ENCODE peak calls at places on chromosomes 16 and 17, in ten cellular contexts. One of them, this sample, is unnamed.

GRCh38 chr16:68939921-68940320 is 96.6 kb downstream of the TANGO6 start:
- DNase-seq in stomach: no peak
- DNase-seq in HCT116: no peak
- DNase-seq in GM12892: no peak
- DNase-seq in GM23338: no peak
- DNase-seq in vagina: no peak
- DNase-seq in H1: no peak
- DNase-seq in suprapubic skin: no peak
- DNase-seq in SK-N-SH: no peak
- DNase-seq in prostate gland: no peak
- DNase-seq in this sample: no peak

GRCh38 chr16:28090646-28091377 is 27.3 kb upstream of the GSG1L start:
- DNase-seq in H1: peak
- DNase-seq in suprapubic skin: no peak
- DNase-seq in GM12892: no peak
- DNase-seq in vagina: no peak
- DNase-seq in GM23338: peak
- DNase-seq in stomach: no peak
- DNase-seq in HCT116: no peak
- DNase-seq in SK-N-SH: peak
- DNase-seq in prostate gland: no peak
- DNase-seq in this sample: no peak

GRCh38 chr17:49928826-49929475 is 40.0 kb upstream of the DLX4 start:
- DNase-seq in vagina: no peak
- DNase-seq in stomach: no peak
- DNase-seq in prostate gland: no peak
- DNase-seq in H1: no peak
- DNase-seq in SK-N-SH: no peak
- DNase-seq in suprapubic skin: no peak
- DNase-seq in HCT116: peak
- DNase-seq in GM12892: no peak
- DNase-seq in GM23338: no peak
- DNase-seq in this sample: no peak

GRCh38 chr17:75240394-75241142 is 20.8 kb downstream of the GGA3 start:
- DNase-seq in vagina: no peak
- DNase-seq in stomach: no peak
- DNase-seq in GM12892: no peak
- DNase-seq in prostate gland: no peak
- DNase-seq in GM23338: peak
- DNase-seq in H1: no peak
- DNase-seq in HCT116: peak
- DNase-seq in SK-N-SH: peak
- DNase-seq in suprapubic skin: no peak
- DNase-seq in this sample: no peak

GRCh38 chr16:10641953-10642949 is 52.5 kb downstream of the TEKT5 start:
- DNase-seq in HCT116: no peak
- DNase-seq in vagina: no peak
- DNase-seq in SK-N-SH: no peak
- DNase-seq in GM23338: peak
- DNase-seq in prostate gland: no peak
- DNase-seq in stomach: no peak
- DNase-seq in H1: peak
- DNase-seq in GM12892: no peak
- DNase-seq in suprapubic skin: no peak
- DNase-seq in this sample: no peak

GRCh38 chr17:42153919-42154491 is 784 bp downstream of the RAB5C start:
- DNase-seq in H1: no peak
- DNase-seq in suprapubic skin: no peak
- DNase-seq in GM23338: peak
- DNase-seq in stomach: no peak
- DNase-seq in prostate gland: no peak
- DNase-seq in GM12892: no peak
- DNase-seq in vagina: no peak
- DNase-seq in HCT116: no peak
- DNase-seq in SK-N-SH: no peak
- DNase-seq in this sample: no peak

GRCh38 chr17:78957076-78957475 is 22.6 kb downstream of the LGALS3BP start:
- DNase-seq in GM23338: no peak
- DNase-seq in SK-N-SH: no peak
- DNase-seq in GM12892: no peak
- DNase-seq in stomach: peak
- DNase-seq in suprapubic skin: no peak
- DNase-seq in H1: no peak
- DNase-seq in prostate gland: no peak
- DNase-seq in HCT116: no peak
- DNase-seq in vagina: no peak
- DNase-seq in this sample: no peak

GRCh38 chr17:35900693-35901487 is 20.7 kb upstream of the CCL5 start:
- DNase-seq in GM12892: no peak
- DNase-seq in H1: no peak
- DNase-seq in GM23338: no peak
- DNase-seq in HCT116: no peak
- DNase-seq in prostate gland: no peak
- DNase-seq in suprapubic skin: no peak
- DNase-seq in SK-N-SH: no peak
- DNase-seq in vagina: no peak
- DNase-seq in stomach: no peak
- DNase-seq in this sample: no peak

GRCh38 chr17:66952031-66952524 is 12.4 kb upstream of the CACNG4 start:
- DNase-seq in SK-N-SH: no peak
- DNase-seq in suprapubic skin: no peak
- DNase-seq in HCT116: peak
- DNase-seq in vagina: no peak
- DNase-seq in GM23338: peak
- DNase-seq in prostate gland: peak
- DNase-seq in H1: peak
- DNase-seq in GM12892: no peak
- DNase-seq in stomach: peak
- DNase-seq in this sample: peak

GRCh38 chr16:68022278-68022727 is 729 bp downstream of the DDX28 start:
- DNase-seq in SK-N-SH: no peak
- DNase-seq in vagina: no peak
- DNase-seq in prostate gland: no peak
- DNase-seq in GM23338: no peak
- DNase-seq in suprapubic skin: no peak
- DNase-seq in GM12892: no peak
- DNase-seq in stomach: no peak
- DNase-seq in H1: no peak
- DNase-seq in HCT116: no peak
- DNase-seq in this sample: no peak

GRCh38 chr17:4678448-4679026 is 25.4 kb downstream of the PELP1 start:
- DNase-seq in H1: no peak
- DNase-seq in HCT116: peak
- DNase-seq in stomach: no peak
- DNase-seq in GM23338: no peak
- DNase-seq in prostate gland: no peak
- DNase-seq in GM12892: no peak
- DNase-seq in vagina: no peak
- DNase-seq in SK-N-SH: peak
- DNase-seq in suprapubic skin: peak
- DNase-seq in this sample: no peak

GRCh38 chr16:56277040-56277439 is 85.8 kb downstream of the GNAO1 start:
- DNase-seq in H1: no peak
- DNase-seq in vagina: no peak
- DNase-seq in prostate gland: no peak
- DNase-seq in GM23338: peak
- DNase-seq in GM12892: no peak
- DNase-seq in stomach: no peak
- DNase-seq in SK-N-SH: peak
- DNase-seq in suprapubic skin: no peak
- DNase-seq in HCT116: no peak
- DNase-seq in this sample: no peak

GRCh38 chr17:18038861-18039534 is at the start of the genes ATPAF2 and GID4:
- DNase-seq in GM12892: peak
- DNase-seq in stomach: peak
- DNase-seq in HCT116: peak
- DNase-seq in suprapubic skin: peak
- DNase-seq in SK-N-SH: peak
- DNase-seq in prostate gland: peak
- DNase-seq in H1: peak
- DNase-seq in vagina: peak
- DNase-seq in GM23338: peak
- DNase-seq in this sample: peak

GRCh38 chr17:18037482-18037881 is 1.5 kb downstream of the ATPAF2 start:
- DNase-seq in GM12892: no peak
- DNase-seq in stomach: no peak
- DNase-seq in prostate gland: no peak
- DNase-seq in SK-N-SH: no peak
- DNase-seq in HCT116: no peak
- DNase-seq in GM23338: no peak
- DNase-seq in vagina: no peak
- DNase-seq in suprapubic skin: no peak
- DNase-seq in H1: no peak
- DNase-seq in this sample: no peak

GRCh38 chr17:18033442-18034099 is 5.4 kb downstream of the ATPAF2 start:
- DNase-seq in HCT116: peak
- DNase-seq in SK-N-SH: peak
- DNase-seq in stomach: peak
- DNase-seq in vagina: no peak
- DNase-seq in GM23338: peak
- DNase-seq in suprapubic skin: no peak
- DNase-seq in H1: peak
- DNase-seq in GM12892: peak
- DNase-seq in prostate gland: peak
- DNase-seq in this sample: peak

GRCh38 chr17:18038149-18038850 is 668 bp downstream of the ATPAF2 start:
- DNase-seq in vagina: no peak
- DNase-seq in suprapubic skin: no peak
- DNase-seq in SK-N-SH: no peak
- DNase-seq in H1: no peak
- DNase-seq in HCT116: no peak
- DNase-seq in stomach: no peak
- DNase-seq in GM23338: no peak
- DNase-seq in prostate gland: no peak
- DNase-seq in GM12892: peak
- DNase-seq in this sample: no peak

GRCh38 chr17:18035704-18036103 is 3.3 kb downstream of the ATPAF2 start:
- DNase-seq in SK-N-SH: no peak
- DNase-seq in GM23338: no peak
- DNase-seq in prostate gland: no peak
- DNase-seq in HCT116: no peak
- DNase-seq in H1: no peak
- DNase-seq in GM12892: no peak
- DNase-seq in suprapubic skin: no peak
- DNase-seq in stomach: no peak
- DNase-seq in vagina: no peak
- DNase-seq in this sample: no peak
- TF ChIP-seq POLR2AphosphoS5 in SK-N-SH: no peak
- TF ChIP-seq POLR2AphosphoS5 in GM23338: no peak
- TF ChIP-seq POLR2AphosphoS5 in prostate gland: no peak
- TF ChIP-seq POLR2AphosphoS5 in HCT116: no peak
- TF ChIP-seq POLR2AphosphoS5 in H1: no peak
- TF ChIP-seq POLR2AphosphoS5 in GM12892: no peak
- TF ChIP-seq POLR2AphosphoS5 in suprapubic skin: no peak
- TF ChIP-seq POLR2AphosphoS5 in stomach: no peak
- TF ChIP-seq POLR2AphosphoS5 in vagina: no peak
- TF ChIP-seq POLR2AphosphoS5 in this sample: no peak

DNA sequence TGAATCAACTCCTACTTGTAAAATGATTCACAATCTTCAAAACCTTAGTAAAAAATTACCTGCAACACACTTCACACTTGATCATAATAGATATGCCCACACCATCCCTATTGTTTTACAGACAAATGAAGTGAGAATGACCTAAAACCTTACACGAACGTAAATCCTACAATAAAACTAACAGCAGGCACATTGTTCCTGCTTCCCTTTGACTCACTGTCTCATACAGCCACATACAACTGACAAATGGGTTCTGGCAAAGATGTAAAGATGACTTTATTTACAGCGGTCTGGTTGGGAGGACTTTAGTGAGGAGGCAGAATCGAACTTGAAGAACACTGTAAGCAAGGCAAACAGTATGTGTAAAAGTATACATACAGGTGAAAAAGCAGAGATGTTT is 188.7 kb downstream of the MYO1D start:
- DNase-seq in GM12892: no peak
- DNase-seq in stomach: no peak
- DNase-seq in prostate gland: no peak
- DNase-seq in HCT116: no peak
- DNase-seq in SK-N-SH: no peak
- DNase-seq in vagina: no peak
- DNase-seq in H1: no peak
- DNase-seq in suprapubic skin: no peak
- DNase-seq in GM23338: no peak
- DNase-seq in this sample: no peak
- TF ChIP-seq POLR2AphosphoS5 in GM12892: no peak
- TF ChIP-seq POLR2AphosphoS5 in stomach: no peak
- TF ChIP-seq POLR2AphosphoS5 in prostate gland: no peak
- TF ChIP-seq POLR2AphosphoS5 in HCT116: no peak
- TF ChIP-seq POLR2AphosphoS5 in SK-N-SH: no peak
- TF ChIP-seq POLR2AphosphoS5 in vagina: no peak
- TF ChIP-seq POLR2AphosphoS5 in H1: no peak
- TF ChIP-seq POLR2AphosphoS5 in suprapubic skin: no peak
- TF ChIP-seq POLR2AphosphoS5 in GM23338: no peak
- TF ChIP-seq POLR2AphosphoS5 in this sample: no peak

DNA sequence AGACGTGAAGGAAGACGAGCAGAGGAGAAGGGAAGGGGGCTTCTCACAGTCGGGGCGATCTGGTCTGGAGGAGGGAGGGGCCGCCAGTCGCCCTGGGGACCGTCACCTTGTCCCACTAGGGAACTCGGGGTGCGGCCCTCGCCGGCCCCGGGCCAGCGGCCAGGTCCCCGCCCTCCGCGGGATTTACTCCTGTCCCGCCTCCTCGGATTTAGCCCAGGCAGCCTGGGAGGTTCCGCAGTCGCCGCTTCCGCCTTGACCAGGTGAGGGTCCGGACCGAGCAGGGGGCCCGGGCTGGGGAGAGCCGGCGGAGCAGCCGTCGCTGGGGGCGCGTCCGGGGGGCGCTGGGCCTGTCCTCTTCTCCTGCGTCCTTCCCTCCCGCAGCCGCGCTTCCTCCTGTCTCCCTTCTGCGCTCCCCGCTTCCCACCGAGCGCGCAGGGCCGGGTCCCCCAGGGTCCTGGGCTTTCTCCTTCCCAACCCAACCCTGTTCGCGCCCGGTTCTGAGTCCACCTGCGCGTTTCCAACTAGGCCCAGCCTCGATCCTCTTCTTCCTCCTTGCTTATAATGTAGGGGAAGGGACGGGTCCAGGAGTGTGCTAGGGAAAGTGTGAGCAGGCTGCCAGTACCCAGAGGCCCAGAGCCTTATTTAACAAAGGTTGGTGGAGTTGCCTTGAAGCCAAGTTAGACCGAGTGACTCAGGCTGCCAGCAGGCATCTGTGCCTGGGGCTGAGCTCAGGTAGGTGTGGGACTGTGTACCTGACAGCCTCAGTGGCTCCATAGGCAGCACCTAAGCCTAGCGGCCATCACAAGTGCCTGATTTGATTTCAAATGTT is at the start of gene TNK1:
- DNase-seq in HCT116: no peak
- DNase-seq in prostate gland: peak
- DNase-seq in SK-N-SH: peak
- DNase-seq in GM23338: peak
- DNase-seq in H1: no peak
- DNase-seq in suprapubic skin: no peak
- DNase-seq in vagina: no peak
- DNase-seq in stomach: peak
- DNase-seq in GM12892: no peak
- DNase-seq in this sample: peak
- TF ChIP-seq POLR2AphosphoS5 in HCT116: peak
- TF ChIP-seq POLR2AphosphoS5 in prostate gland: peak
- TF ChIP-seq POLR2AphosphoS5 in SK-N-SH: no peak
- TF ChIP-seq POLR2AphosphoS5 in GM23338: peak
- TF ChIP-seq POLR2AphosphoS5 in H1: no peak
- TF ChIP-seq POLR2AphosphoS5 in suprapubic skin: no peak
- TF ChIP-seq POLR2AphosphoS5 in vagina: peak
- TF ChIP-seq POLR2AphosphoS5 in stomach: no peak
- TF ChIP-seq POLR2AphosphoS5 in GM12892: no peak
- TF ChIP-seq POLR2AphosphoS5 in this sample: peak

GRCh38 chr16:54266363-54266955 is 20.1 kb downstream of the IRX3 start:
- DNase-seq in stomach: no peak
- DNase-seq in prostate gland: no peak
- DNase-seq in HCT116: no peak
- DNase-seq in H1: no peak
- DNase-seq in SK-N-SH: no peak
- DNase-seq in vagina: no peak
- DNase-seq in suprapubic skin: peak
- DNase-seq in GM23338: no peak
- DNase-seq in GM12892: no peak
- DNase-seq in this sample: no peak
- TF ChIP-seq POLR2AphosphoS5 in stomach: no peak
- TF ChIP-seq POLR2AphosphoS5 in prostate gland: no peak
- TF ChIP-seq POLR2AphosphoS5 in HCT116: no peak
- TF ChIP-seq POLR2AphosphoS5 in H1: no peak
- TF ChIP-seq POLR2AphosphoS5 in SK-N-SH: no peak
- TF ChIP-seq POLR2AphosphoS5 in vagina: no peak
- TF ChIP-seq POLR2AphosphoS5 in suprapubic skin: peak
- TF ChIP-seq POLR2AphosphoS5 in GM23338: no peak
- TF ChIP-seq POLR2AphosphoS5 in GM12892: no peak
- TF ChIP-seq POLR2AphosphoS5 in this sample: no peak

This sample was measured in transverse colon.